ENCODE peak calls at places on chromosome 7, in ten cellular contexts. I is tibial nerve, X is A549, Q is GM12878, W is esophagus muscularis mucosa, R is transverse colon, Z is stomach, T is sigmoid colon, J is SK-N-SH, S is upper lobe of left lung. Y is an unnamed sample.

GRCh38 chr7:38318241-38318640 is 44.8 kb upstream of the TARP start:
- DNase-seq in S (no peak), R (no peak), Q (no peak), Z (no peak), I (no peak), T (no peak), J (no peak), W (no peak), X (no peak), Y (no peak)

GRCh38 chr7:140501941-140502340 is 22.6 kb upstream of the MKRN1 start:
- DNase-seq in X (no peak), Z (peak), I (no peak), T (no peak), Q (no peak), J (no peak), W (no peak), R (peak), S (no peak), Y (no peak)

GRCh38 chr7:32605032-32605431 is 109.7 kb downstream of the AVL9 start:
- DNase-seq in Z (no peak), T (no peak), X (no peak), J (no peak), R (no peak), S (no peak), W (no peak), Q (no peak), I (no peak), Y (no peak)

GRCh38 chr7:46781901-46782439 is 799.9 kb downstream of the TNS3 start:
- DNase-seq in X (no peak), J (no peak), Q (no peak), T (no peak), Z (no peak), I (no peak), W (no peak), R (no peak), S (no peak), Y (no peak)

GRCh38 chr7:15567652-15568051 is 5.8 kb upstream of the AGMO start:
- DNase-seq in J (no peak), W (no peak), I (no peak), X (no peak), Q (no peak), S (no peak), Z (no peak), R (no peak), T (no peak), Y (no peak)

GRCh38 chr7:158470336-158470735 is 117.3 kb downstream of the PTPRN2 start:
- DNase-seq in J (no peak), Q (no peak), R (no peak), X (no peak), Z (no peak), S (no peak), W (no peak), T (peak), I (no peak), Y (no peak)

GRCh38 chr7:151699147-151699546 is 177.8 kb downstream of the PRKAG2 start:
- DNase-seq in I (no peak), R (no peak), W (no peak), J (no peak), X (peak), T (no peak), S (no peak), Q (no peak), Z (no peak), Y (peak)

GRCh38 chr7:66415659-66416265 is 210.6 kb downstream of the TPST1 start:
- DNase-seq in S (no peak), I (no peak), J (no peak), X (no peak), R (no peak), W (no peak), Q (no peak), Z (no peak), T (no peak), Y (no peak)

GRCh38 chr7:47435889-47436312 is 146.0 kb downstream of the TNS3 start:
- DNase-seq in S (peak), T (peak), Z (peak), Q (no peak), J (peak), X (peak), R (peak), I (peak), W (no peak), Y (peak)

GRCh38 chr7:108097703-108098102 is 32.5 kb downstream of the LAMB4 start:
- DNase-seq in T (no peak), W (no peak), I (no peak), S (no peak), Q (no peak), R (no peak), X (peak), Z (no peak), J (peak), Y (no peak)

GRCh38 chr7:137789215-137789899 is 57.4 kb downstream of the DGKI start:
- DNase-seq in Z (no peak), Q (no peak), J (peak), R (no peak), W (no peak), S (no peak), I (no peak), T (no peak), X (no peak), Y (no peak)

GRCh38 chr7:17298102-17298839 is at the start of gene AHR:
- DNase-seq in Q (peak), T (peak), Z (peak), W (peak), I (peak), J (peak), R (peak), X (peak), S (peak), Y (peak)

GRCh38 chr7:12985752-12986151 is 298.3 kb downstream of the ARL4A start:
- DNase-seq in Z (no peak), Q (no peak), S (no peak), W (no peak), X (no peak), R (no peak), J (no peak), I (no peak), T (no peak), Y (no peak)

GRCh38 chr7:141737836-141738591 is at the start of gene SSBP1:
- DNase-seq in I (peak), Z (peak), W (peak), S (peak), Q (peak), J (peak), R (peak), T (peak), X (peak), Y (peak)

GRCh38 chr7:47576031-47576908 is 5.6 kb downstream of the TNS3 start:
- DNase-seq in X (peak), T (peak), S (peak), J (peak), Z (peak), Q (no peak), I (peak), R (peak), W (no peak), Y (peak)

GRCh38 chr7:33742999-33743587 is 162.2 kb upstream of the BMPER start:
- DNase-seq in Q (no peak), J (no peak), R (no peak), I (no peak), T (no peak), S (no peak), Z (no peak), X (no peak), W (no peak), Y (no peak)

GRCh38 chr7:35571596-35572240 is 123.2 kb downstream of the HERPUD2 start:
- DNase-seq in Q (no peak), R (no peak), S (no peak), X (no peak), T (no peak), W (peak), I (no peak), J (no peak), Z (no peak), Y (no peak)

GRCh38 chr7:122887198-122887597 is 938 bp upstream of the CADPS2 start:
- DNase-seq in Z (peak), X (peak), S (peak), W (no peak), T (peak), I (peak), R (peak), Q (no peak), J (peak), Y (peak)

GRCh38 chr7:98137826-98138151 is 31.1 kb downstream of the LMTK2 start:
- DNase-seq in W (no peak), S (peak), T (no peak), X (no peak), R (no peak), Z (no peak), I (no peak), J (no peak), Q (peak), Y (no peak)

GRCh38 chr7:55053651-55054226 is 34.9 kb downstream of the EGFR start:
- DNase-seq in Q (no peak), I (no peak), S (no peak), Z (no peak), J (no peak), T (no peak), R (no peak), W (no peak), X (no peak), Y (no peak)

GRCh38 chr7:55052726-55053431 is 34.1 kb downstream of the EGFR start:
- DNase-seq in Q (no peak), W (no peak), Z (no peak), S (no peak), I (no peak), X (no peak), R (no peak), J (no peak), T (no peak), Y (no peak)

GRCh38 chr7:55048221-55048859 is 29.5 kb downstream of the EGFR start:
- DNase-seq in J (no peak), S (peak), W (no peak), Q (no peak), R (no peak), I (no peak), X (peak), T (no peak), Z (peak), Y (no peak)

GRCh38 chr7:55052081-55052480 is 33.3 kb downstream of the EGFR start:
- DNase-seq in T (no peak), S (no peak), R (no peak), Q (no peak), I (no peak), J (no peak), X (peak), W (no peak), Z (no peak), Y (no peak)

GRCh38 chr7:55050286-55050685 is 31.5 kb downstream of the EGFR start:
- DNase-seq in J (no peak), W (no peak), Q (no peak), Z (no peak), X (no peak), S (no peak), T (no peak), I (no peak), R (no peak), Y (no peak)
- H3K27ac ChIP-seq in J (peak), W (no peak), Q (no peak), Z (no peak), X (peak), S (no peak), T (no peak), I (peak), R (no peak), Y (no peak)

DNA sequence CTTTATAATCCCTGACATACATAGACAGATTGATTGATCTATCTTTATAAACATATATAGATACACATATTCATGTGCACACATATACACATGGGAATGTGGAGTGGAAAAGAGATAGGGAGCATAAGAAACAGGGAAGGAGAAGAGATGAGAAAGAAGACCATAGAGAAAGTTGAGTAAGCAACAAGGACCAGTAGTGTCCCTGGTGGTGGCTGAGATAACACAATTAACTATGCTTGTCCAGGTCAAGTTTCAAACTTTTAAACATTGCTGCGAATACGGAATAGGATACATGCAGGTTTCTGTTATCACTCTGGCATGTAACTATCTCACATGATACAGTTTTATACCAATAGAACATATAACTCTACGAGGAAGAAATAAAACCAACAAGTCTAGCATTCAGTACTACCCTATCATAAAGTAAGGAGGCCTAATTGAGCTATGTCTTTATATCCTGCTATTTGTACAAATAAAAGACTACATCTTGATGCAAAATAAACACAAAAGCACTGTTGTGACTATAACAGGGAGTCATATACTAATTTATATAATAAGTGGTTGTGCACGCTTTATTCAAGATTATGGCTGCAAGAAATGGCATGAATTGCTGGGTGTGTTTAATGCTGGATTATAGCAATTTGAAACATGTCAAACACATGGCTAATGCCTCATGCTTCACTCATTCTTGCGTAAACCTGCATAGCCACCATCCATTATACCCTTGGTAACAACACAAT is 8.0 kb downstream of the FOXP2 start:
- DNase-seq in W (no peak), T (no peak), R (peak), Z (no peak), X (no peak), J (no peak), Q (no peak), S (no peak), I (no peak), Y (no peak)
- TF ChIP-seq EP300 in W (no peak), T (no peak), R (no peak), Z (no peak), X (no peak), J (no peak), Q (no peak), S (no peak), I (no peak), Y (no peak)

DNA sequence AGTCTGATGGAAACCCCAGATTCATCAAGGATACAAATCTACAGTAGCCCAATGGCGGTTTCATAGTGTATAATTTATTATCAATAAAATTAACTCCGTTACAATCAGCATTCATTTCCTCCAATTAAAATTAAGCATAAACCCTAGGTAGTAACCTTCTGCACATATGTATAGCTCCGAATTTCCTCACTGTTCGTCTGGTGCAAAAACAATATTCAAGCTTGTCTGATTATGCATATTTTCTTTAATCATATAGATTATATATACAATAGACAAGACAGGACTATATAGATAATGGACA is 2.8 kb downstream of the HOXA9 start:
- DNase-seq in R (no peak), X (no peak), J (no peak), S (no peak), Z (no peak), T (no peak), W (no peak), I (no peak), Q (no peak), Y (no peak)
- H3K4me3 ChIP-seq in R (peak), X (no peak), J (no peak), S (no peak), Z (no peak), T (no peak), W (no peak), I (no peak), Q (no peak), Y (no peak)

GRCh38 chr7:116021237-116021636 is 9.3 kb downstream of the TFEC start:
- DNase-seq in X (no peak), J (no peak), I (no peak), R (no peak), Q (peak), T (no peak), S (no peak), W (no peak), Z (no peak), Y (no peak)
- H3K27ac ChIP-seq in X (no peak), J (no peak), I (no peak), R (no peak), Q (no peak), T (no peak), S (no peak), W (no peak), Z (no peak), Y (no peak)

GRCh38 chr7:8277394-8277982 is 15.5 kb upstream of the ICA1 start:
- DNase-seq in Z (peak), X (peak), S (no peak), J (no peak), Q (no peak), I (no peak), R (no peak), W (no peak), T (no peak), Y (no peak)
- TF ChIP-seq EP300 in Z (no peak), X (no peak), S (no peak), J (no peak), Q (no peak), I (no peak), R (no peak), W (no peak), T (no peak), Y (no peak)

GRCh38 chr7:5634107-5634950 is 147.1 kb downstream of the RNF216 start:
- DNase-seq in R (peak), Z (no peak), Q (no peak), W (no peak), X (no peak), J (peak), S (peak), I (peak), T (peak), Y (peak)

GRCh38 chr7:5636914-5637313 is 144.5 kb downstream of the RNF216 start:
- DNase-seq in X (peak), R (peak), J (peak), S (no peak), Q (no peak), I (peak), Z (peak), T (peak), W (no peak), Y (peak)

GRCh38 chr7:5635461-5636445 is 145.7 kb downstream of the RNF216 start:
- DNase-seq in T (no peak), S (no peak), Q (no peak), X (no peak), R (no peak), J (peak), Z (no peak), W (no peak), I (no peak), Y (no peak)

GRCh38 chr7:5637415-5637814 is 144.0 kb downstream of the RNF216 start:
- DNase-seq in S (no peak), W (no peak), Q (no peak), X (no peak), T (no peak), J (no peak), I (no peak), R (no peak), Z (no peak), Y (no peak)

DNA sequence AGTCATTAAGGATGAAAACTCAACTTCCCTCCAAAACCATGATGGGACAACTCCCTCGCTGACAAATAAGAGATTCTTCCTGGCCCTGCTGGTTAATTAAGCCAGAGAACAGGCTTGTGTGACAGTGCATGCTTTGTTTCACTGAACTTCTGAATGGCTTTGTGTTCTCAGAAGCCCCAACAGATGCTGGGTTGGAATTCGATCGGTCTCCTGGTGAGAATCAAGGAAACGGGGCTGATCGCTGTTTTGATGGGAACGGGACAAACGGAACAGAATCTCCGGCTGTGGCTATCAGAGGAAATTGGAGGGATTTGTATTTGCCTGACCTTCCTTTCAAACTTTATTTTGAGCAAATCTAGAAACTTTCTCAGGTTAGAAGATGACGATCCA is 145.0 kb downstream of the RNF216 start:
- DNase-seq in I (no peak), X (no peak), Q (no peak), J (no peak), S (no peak), T (no peak), W (no peak), Z (no peak), R (no peak), Y (no peak)
- H3K4me3 ChIP-seq in I (no peak), X (no peak), Q (no peak), J (no peak), S (no peak), T (no peak), W (no peak), Z (no peak), R (no peak), Y (no peak)

DNA sequence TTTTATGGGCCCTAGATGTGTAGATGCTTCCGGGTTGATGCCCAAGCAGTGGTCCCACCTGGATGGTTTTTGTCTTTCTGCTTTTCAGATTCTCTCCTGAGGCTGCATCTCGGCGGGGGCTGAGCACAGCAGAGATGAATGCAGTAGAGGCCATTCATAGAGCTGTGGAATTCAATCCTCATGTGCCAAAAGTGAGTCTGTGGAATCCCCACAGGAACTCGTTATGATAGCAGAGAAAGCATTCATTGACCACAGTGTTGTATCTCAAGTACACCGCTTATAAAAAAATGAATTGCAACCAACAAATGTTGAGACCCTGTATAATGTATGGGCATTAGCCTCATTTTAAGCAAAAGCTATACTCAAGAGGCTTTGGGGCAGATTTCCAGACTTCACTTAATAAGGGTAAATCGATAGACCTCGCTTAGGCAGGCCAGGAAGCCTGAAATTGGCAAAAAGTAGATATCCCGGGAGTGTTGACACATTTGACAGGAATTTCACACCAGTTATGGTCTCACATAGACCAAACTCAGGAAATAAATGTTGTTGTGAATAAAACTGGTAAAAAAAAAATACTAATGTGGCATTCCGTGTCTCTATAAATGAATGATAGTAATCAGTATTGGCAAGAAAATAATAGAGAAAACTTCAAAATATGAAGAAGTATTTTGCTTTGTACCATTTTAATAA is 132.0 kb downstream of the WNT2 start:
- DNase-seq in T (no peak), S (no peak), J (no peak), X (no peak), W (no peak), Q (no peak), Z (no peak), R (no peak), I (no peak), Y (no peak)
- H3K27ac ChIP-seq in T (no peak), S (no peak), J (no peak), X (no peak), W (no peak), Q (no peak), Z (no peak), R (no peak), I (no peak), Y (no peak)

GRCh38 chr7:74418538-74418937 is 35.2 kb upstream of the GTF2IRD1 start:
- DNase-seq in R (no peak), I (no peak), Q (no peak), J (no peak), Z (no peak), S (no peak), X (no peak), W (no peak), T (no peak), Y (no peak)
- TF ChIP-seq EP300 in R (no peak), I (no peak), Q (no peak), J (no peak), Z (no peak), S (no peak), X (no peak), W (no peak), T (no peak), Y (no peak)

Y was measured in ovary.